ENCODE peak calls at places on chromosomes 6 and 20, in ten cellular contexts. K is upper lobe of left lung, Q is suprapubic skin, N is prostate gland, E is sigmoid colon, L is Panc1, U is spleen, F is stomach, B is GM23338, O is K562. S is an unnamed sample.

GRCh38 chr6:136752554-136752953 is 39.7 kb downstream of the MAP3K5 start:
- DNase-seq in Q (no peak), U (no peak), B (no peak), E (no peak), O (no peak), F (no peak), N (no peak), K (no peak), L (no peak), S (peak)

GRCh38 chr20:52958206-52958605 is 14.0 kb upstream of the TSHZ2 start:
- DNase-seq in F (no peak), O (no peak), U (no peak), L (no peak), K (no peak), E (no peak), Q (no peak), N (no peak), B (no peak), S (no peak)

GRCh38 chr6:32113386-32114352 is 4.5 kb upstream of the TNXB start:
- DNase-seq in N (no peak), B (peak), F (peak), U (peak), O (peak), K (peak), L (no peak), E (peak), Q (peak), S (peak)

GRCh38 chr20:44437497-44437896 is 38.2 kb upstream of the TTPAL start:
- DNase-seq in U (no peak), O (no peak), B (no peak), F (no peak), K (peak), N (no peak), E (no peak), Q (no peak), L (no peak), S (no peak)

GRCh38 chr6:3390698-3391097 is 66.2 kb downstream of the SLC22A23 start:
- DNase-seq in U (no peak), O (peak), K (no peak), B (no peak), N (peak), L (no peak), Q (peak), F (peak), E (peak), S (peak)

GRCh38 chr6:112851141-112851540 is 504.0 kb downstream of the RFPL4B start:
- DNase-seq in O (no peak), Q (no peak), U (no peak), N (no peak), K (no peak), E (no peak), B (no peak), L (no peak), F (no peak), S (no peak)

GRCh38 chr6:88741939-88742338 is 221.5 kb downstream of the RNGTT start:
- DNase-seq in L (no peak), N (no peak), F (no peak), E (no peak), Q (no peak), B (no peak), U (no peak), O (no peak), K (no peak), S (no peak)

GRCh38 chr20:49938173-49939163 is 2.3 kb downstream of the RNF114 start:
- DNase-seq in B (no peak), O (no peak), E (peak), L (no peak), U (peak), K (no peak), Q (no peak), N (no peak), F (peak), S (peak)

GRCh38 chr20:32672982-32673727 is 586 bp downstream of the C20orf203 start:
- DNase-seq in K (peak), N (no peak), L (no peak), B (peak), U (peak), F (no peak), O (no peak), Q (no peak), E (no peak), S (peak)

GRCh38 chr20:43238833-43239232 is 49.1 kb upstream of the PTPRT start:
- DNase-seq in O (peak), L (no peak), B (no peak), F (no peak), U (no peak), N (no peak), E (no peak), K (no peak), Q (no peak), S (no peak)

GRCh38 chr6:52403627-52404026 is 16.5 kb upstream of the EFHC1 start:
- DNase-seq in Q (no peak), O (no peak), U (no peak), N (peak), B (no peak), K (no peak), E (no peak), L (no peak), F (peak), S (peak)

GRCh38 chr20:63738687-63739128 is 868 bp upstream of the SLC2A4RG start:
- DNase-seq in O (peak), U (peak), L (no peak), N (peak), Q (peak), K (peak), E (peak), B (peak), F (peak), S (peak)

GRCh38 chr20:14820771-14821170 is 483.4 kb upstream of the FLRT3 start:
- DNase-seq in N (peak), E (no peak), K (no peak), O (no peak), U (no peak), L (no peak), F (no peak), Q (no peak), B (no peak), S (no peak)

GRCh38 chr6:31031095-31031494 is 20.8 kb downstream of the MUC22 start:
- DNase-seq in U (no peak), Q (no peak), L (no peak), N (no peak), F (no peak), E (no peak), O (no peak), B (no peak), K (no peak), S (no peak)

GRCh38 chr6:24004062-24004461 is 122.0 kb upstream of the NRSN1 start:
- DNase-seq in N (no peak), K (no peak), F (no peak), O (no peak), L (no peak), B (no peak), E (no peak), U (no peak), Q (no peak), S (no peak)

GRCh38 chr6:34331361-34332050 is 61.0 kb downstream of the NUDT3 start:
- DNase-seq in N (no peak), U (no peak), F (no peak), B (no peak), O (no peak), K (no peak), E (no peak), Q (no peak), L (no peak), S (no peak)

GRCh38 chr6:85593438-85594196 is at the start of gene SNX14:
- DNase-seq in O (peak), B (peak), U (peak), Q (peak), K (peak), N (peak), L (peak), E (peak), F (peak), S (peak)

GRCh38 chr6:147506704-147507114 is 1.8 kb upstream of the SAMD5 start:
- DNase-seq in O (peak), Q (no peak), K (peak), F (peak), U (peak), B (peak), N (peak), L (no peak), E (peak), S (peak)

GRCh38 chr20:23548408-23548807 is 19.9 kb downstream of the CST9L start:
- DNase-seq in N (no peak), Q (peak), K (no peak), U (no peak), O (no peak), F (no peak), E (no peak), L (no peak), B (no peak), S (no peak)

GRCh38 chr20:18288748-18289705 is 700 bp downstream of the ZNF133 start:
- DNase-seq in O (peak), Q (no peak), E (no peak), L (no peak), K (no peak), N (peak), U (peak), B (peak), F (no peak), S (no peak)

GRCh38 chr6:98946877-98947410 is 802 bp downstream of the FBXL4 start:
- DNase-seq in K (no peak), F (peak), Q (no peak), U (peak), N (peak), O (no peak), L (no peak), B (no peak), E (no peak), S (peak)

GRCh38 chr6:38241200-38241599 is 398.5 kb downstream of the BTBD9 start:
- DNase-seq in L (no peak), Q (no peak), K (no peak), N (no peak), O (no peak), E (no peak), B (no peak), U (no peak), F (no peak), S (no peak)

GRCh38 chr6:119323478-119323877 is 26.1 kb downstream of the MAN1A1 start:
- DNase-seq in L (no peak), E (no peak), B (no peak), F (no peak), N (no peak), U (no peak), O (no peak), Q (no peak), K (no peak), S (no peak)

GRCh38 chr6:34867484-34867883 is 20.4 kb downstream of the TAF11 start:
- DNase-seq in E (no peak), B (peak), F (no peak), Q (no peak), O (peak), K (no peak), N (no peak), U (no peak), L (no peak), S (no peak)

GRCh38 chr6:164098857-164099534 is 684.5 kb downstream of the QKI start:
- DNase-seq in F (peak), B (no peak), K (no peak), L (no peak), Q (no peak), N (no peak), E (no peak), O (no peak), U (no peak), S (no peak)

GRCh38 chr6:17107768-17108325 is 6.0 kb downstream of the STMND1 start:
- DNase-seq in L (no peak), O (no peak), K (no peak), B (no peak), U (no peak), N (no peak), Q (no peak), F (no peak), E (no peak), S (no peak)

GRCh38 chr20:57319584-57319983 is 10.0 kb upstream of the SPO11 start:
- DNase-seq in L (no peak), N (no peak), F (no peak), Q (no peak), U (no peak), K (no peak), E (no peak), B (no peak), O (no peak), S (no peak)

DNA sequence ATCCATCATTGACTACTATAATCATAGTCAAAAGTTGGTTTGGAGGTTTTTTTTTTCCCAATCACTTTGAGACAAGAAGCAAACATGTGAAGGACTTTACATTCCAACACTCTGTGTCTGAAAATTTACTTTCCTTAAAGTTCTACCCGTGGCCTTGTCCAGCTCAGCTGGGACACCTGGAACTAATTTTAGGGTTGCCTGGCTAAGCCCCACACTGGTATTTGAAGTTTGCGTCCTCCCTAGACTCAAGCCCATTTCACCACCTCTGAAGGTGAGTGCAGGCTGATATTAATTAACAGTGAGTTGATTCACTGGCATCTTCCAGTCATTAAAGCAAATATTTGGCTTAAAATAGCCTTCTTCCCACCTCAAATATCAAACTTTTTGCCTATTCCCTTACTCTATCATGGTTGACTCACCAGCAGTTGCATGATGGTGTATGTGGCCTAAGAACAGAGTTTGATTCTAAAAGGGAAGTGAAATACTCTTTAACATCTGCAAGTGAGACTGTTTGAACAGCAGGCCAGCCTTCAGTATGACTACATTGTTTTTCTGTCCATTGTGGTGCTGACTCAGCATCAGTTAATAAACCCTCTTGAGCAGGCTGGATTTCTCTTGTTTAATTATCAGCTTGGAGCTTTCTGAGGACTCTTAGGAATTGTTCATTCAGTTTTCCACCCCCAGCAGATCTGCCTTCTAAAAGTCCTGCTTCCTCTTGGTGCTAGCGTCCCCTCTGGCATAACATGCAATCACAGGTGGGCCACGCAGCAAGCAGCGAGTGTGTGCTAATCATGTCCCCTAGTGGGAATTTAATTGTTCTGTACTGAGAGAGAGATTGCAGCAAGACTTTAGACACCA is 1.8 kb upstream of the PRDM1 start:
- DNase-seq in O (peak), E (no peak), L (no peak), K (no peak), Q (no peak), N (no peak), B (peak), U (no peak), F (no peak), S (peak)
- TF ChIP-seq POLR2AphosphoS5 in O (no peak), E (no peak), L (no peak), K (no peak), Q (no peak), N (no peak), B (no peak), U (no peak), F (no peak), S (no peak)

GRCh38 chr6:82588859-82589412 is 225.3 kb downstream of the TPBG start:
- DNase-seq in U (no peak), O (no peak), K (no peak), Q (no peak), B (no peak), F (no peak), N (no peak), E (no peak), L (no peak), S (no peak)

GRCh38 chr6:82588020-82588419 is 224.4 kb downstream of the TPBG start:
- DNase-seq in B (no peak), N (no peak), Q (no peak), U (no peak), F (no peak), O (no peak), L (no peak), K (no peak), E (no peak), S (no peak)

DNA sequence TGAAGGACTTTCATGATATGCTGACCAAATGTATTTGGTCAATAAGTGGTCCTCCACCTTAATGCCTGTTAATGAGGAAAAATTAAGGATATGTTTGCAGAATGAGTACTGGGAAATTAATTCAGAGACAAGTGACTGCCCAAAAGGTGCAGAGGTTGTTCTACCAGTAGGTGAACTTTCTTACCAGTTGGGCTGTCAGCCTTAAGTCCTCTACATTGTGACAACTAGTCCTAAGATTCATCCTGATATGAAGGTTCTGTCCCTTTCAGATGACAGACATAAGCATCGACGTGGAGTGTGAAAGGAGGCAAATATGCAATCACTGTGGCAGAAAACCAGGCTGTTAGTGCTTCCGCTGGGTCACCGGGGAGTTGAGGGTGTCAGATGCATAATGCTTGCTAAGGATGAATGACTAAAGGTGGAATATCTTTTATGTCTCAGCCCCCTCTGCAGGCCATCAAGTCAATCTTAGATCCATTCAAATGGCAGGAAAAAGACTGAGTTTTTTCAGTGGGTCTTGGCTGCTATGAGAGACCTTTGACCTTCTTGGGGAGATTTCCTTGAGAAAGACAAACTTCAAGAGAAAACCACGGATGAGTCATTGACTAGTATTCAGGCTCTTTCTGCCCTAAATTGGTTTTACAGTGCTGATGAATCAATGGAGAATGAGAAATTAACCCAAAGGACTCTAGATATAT is 226.0 kb downstream of the TPBG start:
- DNase-seq in O (no peak), U (no peak), Q (no peak), K (no peak), L (no peak), E (no peak), N (no peak), B (peak), F (no peak), S (no peak)
- TF ChIP-seq CTCF in O (no peak), U (no peak), Q (no peak), K (no peak), L (peak), E (no peak), N (no peak), B (peak), F (no peak), S (no peak)

DNA sequence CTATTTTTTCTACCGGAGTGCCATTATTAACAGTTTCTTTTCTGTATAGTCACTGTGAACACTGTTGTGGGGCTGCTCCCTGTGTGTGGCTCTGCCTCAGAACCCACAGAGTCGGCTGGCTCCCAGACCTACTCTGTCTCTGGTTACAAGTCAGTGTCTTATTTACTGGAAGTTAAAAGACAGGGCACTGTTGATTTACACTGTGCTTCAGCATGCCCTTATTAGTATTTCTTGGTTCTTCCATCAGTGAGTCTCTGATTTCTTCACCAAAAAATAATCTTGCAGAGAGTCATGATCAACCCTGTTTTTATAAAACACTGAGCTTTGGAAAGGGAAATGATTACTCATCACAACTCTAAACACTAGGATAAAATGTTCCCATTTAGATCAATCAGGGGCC is 92.5 kb downstream of the UTRN start:
- DNase-seq in E (no peak), U (no peak), Q (no peak), F (no peak), B (no peak), O (no peak), N (no peak), L (no peak), K (no peak), S (no peak)
- TF ChIP-seq POLR2AphosphoS5 in E (no peak), U (no peak), Q (no peak), F (no peak), B (no peak), O (no peak), N (no peak), L (no peak), K (no peak), S (no peak)

GRCh38 chr6:80338201-80338836 is 231.8 kb downstream of the BCKDHB start:
- DNase-seq in L (peak), N (no peak), U (peak), E (peak), B (peak), O (peak), Q (no peak), K (peak), F (peak), S (peak)
- TF ChIP-seq CTCF in L (peak), N (peak), U (peak), E (peak), B (peak), O (peak), Q (peak), K (peak), F (no peak), S (peak)

GRCh38 chr6:1619106-1619665 is 9.5 kb downstream of the FOXC1 start:
- DNase-seq in O (no peak), U (no peak), B (no peak), L (no peak), E (peak), N (no peak), Q (no peak), K (peak), F (no peak), S (no peak)
- TF ChIP-seq POLR2AphosphoS5 in O (no peak), U (no peak), B (no peak), L (no peak), E (no peak), N (no peak), Q (no peak), K (no peak), F (no peak), S (no peak)

GRCh38 chr6:137951064-137951597 is 84.1 kb downstream of the TNFAIP3 start:
- DNase-seq in E (no peak), L (no peak), O (no peak), B (no peak), N (no peak), F (no peak), Q (no peak), U (peak), K (no peak), S (no peak)
- TF ChIP-seq CTCF in E (no peak), L (no peak), O (no peak), B (peak), N (no peak), F (no peak), Q (no peak), U (no peak), K (no peak), S (no peak)

GRCh38 chr20:51092238-51092822 is 69.4 kb upstream of the KCNG1 start:
- DNase-seq in N (no peak), B (peak), Q (no peak), U (no peak), O (no peak), E (no peak), F (no peak), L (no peak), K (no peak), S (no peak)
- TF ChIP-seq POLR2AphosphoS5 in N (no peak), B (no peak), Q (no peak), U (no peak), O (no peak), E (no peak), F (no peak), L (no peak), K (no peak), S (no peak)

DNA sequence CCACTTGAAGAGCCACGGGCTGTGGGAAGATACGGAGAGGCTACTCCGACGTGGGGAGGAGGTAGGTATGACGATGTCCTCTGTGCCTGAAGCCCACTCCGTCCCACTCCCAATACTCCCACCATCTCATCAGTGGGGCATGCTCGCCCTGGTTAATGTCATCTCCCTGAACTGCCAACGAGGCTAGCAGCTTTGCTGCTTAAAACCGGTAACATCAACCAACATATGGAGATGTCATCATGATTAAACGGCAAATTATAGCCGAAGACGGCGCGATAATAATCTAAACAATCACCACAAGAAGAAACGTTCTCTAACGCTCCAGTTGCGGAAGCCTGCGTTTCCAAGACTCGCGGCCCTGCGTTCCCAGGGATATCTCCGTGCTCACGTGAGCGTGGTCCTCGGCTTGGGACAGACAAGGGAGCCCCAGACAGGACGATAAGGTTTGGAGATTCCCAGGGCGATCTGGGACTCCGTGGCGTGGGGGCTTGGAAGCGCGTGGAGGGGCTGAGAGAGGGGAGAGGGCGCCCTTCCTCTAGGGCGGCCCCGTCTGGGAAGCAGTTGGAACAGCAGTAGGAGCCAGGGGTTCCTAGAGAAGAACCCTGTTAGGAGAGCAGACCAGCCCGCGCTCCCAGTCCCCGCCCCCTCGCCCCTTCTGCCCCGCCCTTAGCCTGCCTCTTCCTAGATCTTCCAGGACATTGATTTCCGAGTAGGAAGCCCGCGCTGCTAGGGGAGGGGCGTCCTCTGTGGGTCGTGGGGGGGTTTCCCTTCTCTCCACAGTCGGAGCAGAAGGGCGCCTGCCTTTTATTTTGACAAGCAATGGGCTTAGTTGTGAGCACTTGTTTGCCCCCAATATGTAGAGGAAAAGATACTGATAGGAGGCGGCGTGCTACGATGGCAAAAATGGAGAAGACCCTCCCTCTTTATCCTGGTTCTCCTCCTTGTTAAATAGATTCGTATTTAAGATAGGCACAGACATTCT is 10.7 kb downstream of the NRN1 start:
- DNase-seq in O (peak), B (peak), F (no peak), U (peak), L (no peak), N (no peak), Q (no peak), E (peak), K (peak), S (peak)
- TF ChIP-seq CTCF in O (no peak), B (peak), F (no peak), U (no peak), L (peak), N (no peak), Q (peak), E (no peak), K (no peak), S (no peak)